ENCODE peak calls at places on chromosomes 12 and 14, in five cellular contexts. Y is body of pancreas, O is Panc1, L is HT-29, J is DMS153. B is an unnamed sample.

GRCh38 chr12:125549836-125550235 is 484.6 kb downstream of the AACS start:
- DNase-seq in Y (no peak), O (peak), L (no peak), J (no peak), B (no peak)

GRCh38 chr14:60981626-60982455 is 796 bp downstream of the SLC38A6 start:
- DNase-seq in Y (no peak), O (no peak), L (peak), J (no peak), B (no peak)

GRCh38 chr12:58465418-58465817 is 454.9 kb downstream of the LRIG3 start:
- DNase-seq in Y (no peak), O (no peak), L (no peak), J (no peak), B (no peak)

GRCh38 chr12:42237052-42237852 is 796 bp downstream of the YAF2 start:
- DNase-seq in Y (peak), O (peak), L (peak), J (peak), B (peak)

GRCh38 chr12:115599251-115599811 is 678.2 kb downstream of the MED13L start:
- DNase-seq in Y (no peak), O (no peak), L (no peak), J (peak), B (peak)

GRCh38 chr14:74595006-74595735 is 16.9 kb downstream of the LTBP2 start:
- DNase-seq in Y (no peak), O (no peak), L (no peak), J (no peak), B (no peak)

GRCh38 chr12:76329163-76329562 is 19.1 kb downstream of the BBS10 start:
- DNase-seq in Y (no peak), O (no peak), L (no peak), J (no peak), B (no peak)

GRCh38 chr12:8823565-8824300 is 1.3 kb downstream of the A2ML1 start:
- DNase-seq in Y (peak), O (no peak), L (no peak), J (peak), B (no peak)

GRCh38 chr12:58470266-58471010 is 449.9 kb downstream of the LRIG3 start:
- DNase-seq in Y (no peak), O (no peak), L (no peak), J (no peak), B (no peak)

GRCh38 chr12:20450591-20450990 is 82.3 kb downstream of the PDE3A start:
- DNase-seq in Y (no peak), O (no peak), L (no peak), J (no peak), B (no peak)

GRCh38 chr12:29051221-29051620 is 97.9 kb upstream of the FAR2 start:
- DNase-seq in Y (no peak), O (no peak), L (no peak), J (no peak), B (no peak)

GRCh38 chr12:19148860-19149259 is 19.3 kb downstream of the PLEKHA5 start:
- DNase-seq in Y (no peak), O (no peak), L (no peak), J (no peak), B (no peak)

GRCh38 chr12:109727039-109727723 is 13.6 kb downstream of the FAM222A start:
- DNase-seq in Y (peak), O (no peak), L (no peak), J (no peak), B (no peak)

GRCh38 chr14:92986254-92987147 is 63.6 kb downstream of the CHGA start:
- DNase-seq in Y (peak), O (no peak), L (no peak), J (no peak), B (peak)

GRCh38 chr14:91323671-91324605 is 79.4 kb upstream of the GPR68 start:
- DNase-seq in Y (peak), O (peak), L (peak), J (peak), B (peak)

GRCh38 chr12:77923882-77924281 is 93.2 kb downstream of the NAV3 start:
- DNase-seq in Y (no peak), O (no peak), L (no peak), J (no peak), B (no peak)

B was measured in mucosa of gallbladder.